ENCODE peak calls at places on chromosomes 16 and 17, in four cellular contexts. H is IMR-90, Z is mesendoderm, O is H9. X is an unnamed sample.

GRCh38 chr17:67438669-67439068 is 61.6 kb downstream of the PITPNC1 start:
- DNase-seq in Z (peak; percentile 22), O (no peak), H (no peak), X (no peak)

GRCh38 chr16:86554917-86555762 is at the start of gene MTHFSD:
- DNase-seq in Z (peak; percentile 95), H (peak; percentile 91), O (peak; percentile 92), X (peak; percentile 99)

GRCh38 chr17:9522074-9522473 is 53.5 kb downstream of the STX8 start:
- DNase-seq in O (no peak), H (peak; percentile 62), Z (peak; percentile 60), X (no peak)

GRCh38 chr17:74152591-74153455 is 50.7 kb upstream of the RPL38 start:
- DNase-seq in H (no peak), O (peak; percentile 26), Z (peak; percentile 46), X (no peak)

GRCh38 chr17:52244689-52245088 is 86.2 kb upstream of the CA10 start:
- DNase-seq in H (no peak), Z (no peak), O (no peak), X (no peak)

GRCh38 chr17:44759096-44759915 is 518 bp downstream of the ADAM11 start:
- DNase-seq in Z (no peak), H (no peak), O (peak; percentile 48), X (no peak)

GRCh38 chr17:78893684-78894083 is 9.3 kb downstream of the CEP295NL start:
- DNase-seq in O (no peak), Z (no peak), H (no peak), X (no peak)

GRCh38 chr16:87086156-87086555 is 231.0 kb downstream of the C16orf95 start:
- DNase-seq in Z (no peak), O (no peak), H (peak; percentile 67), X (no peak)

GRCh38 chr16:83344014-83344413 is 463.8 kb upstream of the HSBP1 start:
- DNase-seq in O (no peak), H (peak; percentile 89), Z (no peak), X (no peak)

GRCh38 chr17:6241996-6242395 is 171.8 kb downstream of the WSCD1 start:
- DNase-seq in H (no peak), O (peak; percentile 29), Z (no peak), X (no peak)

GRCh38 chr16:14007460-14007859 is 63.7 kb upstream of the MRTFB start:
- DNase-seq in Z (no peak), H (peak; percentile 92), O (no peak), X (no peak)

GRCh38 chr16:82882982-82883863 is 256.5 kb downstream of the CDH13 start:
- DNase-seq in O (no peak), H (no peak), Z (peak; percentile 64), X (no peak)

GRCh38 chr16:54720259-54720658 is 210.4 kb upstream of the IRX5 start:
- DNase-seq in Z (no peak), H (no peak), O (no peak), X (no peak)

GRCh38 chr17:61574542-61575351 is 16.3 kb downstream of the NACA2 start:
- DNase-seq in H (peak; percentile 65), Z (peak; percentile 49), O (peak; percentile 53), X (no peak)

GRCh38 chr17:65078441-65079160 is 22.1 kb upstream of the GNA13 start:
- DNase-seq in H (peak; percentile 78), Z (no peak), O (no peak), X (no peak)

GRCh38 chr17:32863559-32863958 is 13.4 kb downstream of the MYO1D start:
- DNase-seq in H (no peak), Z (no peak), O (no peak), X (no peak)

GRCh38 chr17:70767102-70767701 is 597.9 kb downstream of the KCNJ2 start:
- DNase-seq in O (no peak), H (peak; percentile 59), Z (peak; percentile 31), X (no peak)

GRCh38 chr17:39601010-39601597 is 6.6 kb downstream of the NEUROD2 start:
- DNase-seq in Z (peak; percentile 65), H (no peak), O (peak; percentile 88), X (no peak)

GRCh38 chr17:49016775-49017463 is 19.7 kb downstream of the IGF2BP1 start:
- DNase-seq in O (peak; percentile 29), H (peak; percentile 80), Z (no peak), X (peak; percentile 46)

GRCh38 chr17:16085066-16085699 is 85.6 kb downstream of the TTC19 start:
- DNase-seq in O (no peak), H (peak; percentile 89), Z (no peak), X (no peak)

GRCh38 chr17:3750926-3751325 is 27.2 kb downstream of the HASPIN start:
- DNase-seq in O (no peak), Z (no peak), H (no peak), X (no peak)

GRCh38 chr16:85733839-85734170 is 17.1 kb downstream of the C16orf74 start:
- DNase-seq in Z (peak; percentile 95), H (no peak), O (peak; percentile 91), X (peak; percentile 91)

GRCh38 chr16:56912746-56913703 is 18.9 kb upstream of the HERPUD1 start:
- DNase-seq in Z (no peak), H (peak; percentile 83), O (no peak), X (no peak)

GRCh38 chr17:80881321-80881720 is 110.3 kb upstream of the CHMP6 start:
- DNase-seq in O (no peak), Z (no peak), H (no peak), X (no peak)

GRCh38 chr17:82414548-82415281 is 3.4 kb upstream of the HEXD start:
- DNase-seq in Z (peak; percentile 86), O (peak; percentile 95), H (peak; percentile 50), X (peak; percentile 94)

GRCh38 chr17:13600475-13601316 is 1.0 kb downstream of the HS3ST3A1 start:
- DNase-seq in Z (peak; percentile 49), H (peak; percentile 25), O (peak; percentile 57), X (no peak)

GRCh38 chr16:87190288-87191240 is 126.6 kb downstream of the C16orf95 start:
- DNase-seq in O (no peak), H (no peak), Z (no peak), X (no peak)

GRCh38 chr17:57243171-57243622 is 13.1 kb upstream of the MSI2 start:
- DNase-seq in H (peak; percentile 60), Z (peak; percentile 71), O (peak; percentile 87), X (peak; percentile 92)

GRCh38 chr16:66503030-66503429 is 46.9 kb downstream of the TK2 start:
- DNase-seq in Z (no peak), O (no peak), H (no peak), X (no peak)

GRCh38 chr17:43673516-43674323 is 12.0 kb upstream of the MEOX1 start:
- DNase-seq in Z (peak; percentile 67), H (peak; percentile 60), O (peak; percentile 84), X (no peak)

GRCh38 chr16:4660454-4661007 is 32.8 kb upstream of the NUDT16L1 start:
- DNase-seq in Z (no peak), O (no peak), H (peak; percentile 60), X (no peak)

GRCh38 chr16:4659363-4660353 is 33.7 kb upstream of the NUDT16L1 start:
- DNase-seq in Z (no peak), H (no peak), O (no peak), X (no peak)

GRCh38 chr16:4663756-4664465 is 29.5 kb upstream of the NUDT16L1 start:
- DNase-seq in O (no peak), H (no peak), Z (no peak), X (no peak)

GRCh38 chr16:4664538-4665418 is 28.6 kb upstream of the NUDT16L1 start:
- DNase-seq in O (peak; percentile 49), H (no peak), Z (peak; percentile 17), X (no peak)

GRCh38 chr16:4661661-4662060 is 31.7 kb upstream of the NUDT16L1 start:
- DNase-seq in Z (no peak), H (no peak), O (no peak), X (no peak)
- H2BK5ac ChIP-seq in Z (no peak overlapping the region), H (no peak overlapping the region), O (no peak overlapping the region), X (peak overlapping the region; percentile 75)

GRCh38 chr17:27882162-27882840 is 10.9 kb downstream of the LYRM9 start:
- DNase-seq in H (no peak), O (no peak), Z (no peak), X (no peak)

GRCh38 chr17:27878776-27879562 is 14.2 kb downstream of the LYRM9 start:
- DNase-seq in O (no peak), Z (no peak), H (no peak), X (no peak)

DNA sequence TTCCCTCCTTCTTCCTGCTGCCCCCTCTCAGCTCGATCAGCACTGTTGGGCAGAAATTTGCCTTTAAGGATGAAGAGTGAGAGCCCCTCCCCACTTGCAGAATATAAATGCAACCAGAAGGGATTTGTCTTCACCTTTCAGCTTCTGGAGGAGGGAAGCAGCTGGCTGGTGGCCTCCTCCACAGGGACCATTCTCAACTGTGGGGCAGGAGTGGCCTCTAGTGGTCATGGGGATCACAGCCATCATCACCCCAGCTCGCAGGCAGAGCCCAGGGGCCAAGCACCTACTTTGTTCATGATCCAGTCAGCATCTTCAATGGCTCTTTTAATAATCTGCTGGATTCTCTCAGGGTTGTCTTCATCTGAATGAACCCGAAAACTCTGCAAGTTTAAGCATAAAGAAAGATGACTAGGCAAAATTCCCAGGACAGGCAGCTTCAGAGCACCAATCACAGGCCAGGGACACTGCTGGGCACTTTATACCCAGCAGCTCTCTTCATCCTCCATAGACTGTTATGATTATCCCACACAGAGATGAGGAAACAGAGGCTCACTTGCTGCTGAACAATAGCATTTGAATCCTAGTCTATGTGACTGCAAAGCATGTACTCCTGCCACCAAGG is 13.1 kb downstream of the LYRM9 start:
- DNase-seq in Z (peak; percentile 72), H (peak; percentile 54), O (peak; percentile 86), X (peak; percentile 43)
- H2BK5ac ChIP-seq in Z (no peak overlapping the region), H (no peak overlapping the region), O (no peak overlapping the region), X (no peak overlapping the region)

GRCh38 chr17:2004435-2004952 is 20.6 kb downstream of the RTN4RL1 start:
- DNase-seq in Z (no peak), H (no peak), O (no peak), X (no peak)
- H2BK5ac ChIP-seq in Z (no peak overlapping the region), H (no peak overlapping the region), O (no peak overlapping the region), X (no peak overlapping the region)

GRCh38 chr16:31109622-31110021 is 1.4 kb downstream of the BCKDK start:
- DNase-seq in H (no peak), Z (no peak), O (no peak), X (no peak)

GRCh38 chr16:31107465-31107867 is 720 bp upstream of the BCKDK start:
- DNase-seq in Z (no peak), H (no peak), O (no peak), X (no peak)

GRCh38 chr16:31108794-31109558 is 790 bp downstream of the BCKDK start:
- DNase-seq in H (no peak), Z (no peak), O (no peak), X (no peak)

GRCh38 chr16:31106509-31107464 is 1.4 kb upstream of the BCKDK start:
- DNase-seq in O (no peak), H (no peak), Z (no peak), X (no peak)

DNA sequence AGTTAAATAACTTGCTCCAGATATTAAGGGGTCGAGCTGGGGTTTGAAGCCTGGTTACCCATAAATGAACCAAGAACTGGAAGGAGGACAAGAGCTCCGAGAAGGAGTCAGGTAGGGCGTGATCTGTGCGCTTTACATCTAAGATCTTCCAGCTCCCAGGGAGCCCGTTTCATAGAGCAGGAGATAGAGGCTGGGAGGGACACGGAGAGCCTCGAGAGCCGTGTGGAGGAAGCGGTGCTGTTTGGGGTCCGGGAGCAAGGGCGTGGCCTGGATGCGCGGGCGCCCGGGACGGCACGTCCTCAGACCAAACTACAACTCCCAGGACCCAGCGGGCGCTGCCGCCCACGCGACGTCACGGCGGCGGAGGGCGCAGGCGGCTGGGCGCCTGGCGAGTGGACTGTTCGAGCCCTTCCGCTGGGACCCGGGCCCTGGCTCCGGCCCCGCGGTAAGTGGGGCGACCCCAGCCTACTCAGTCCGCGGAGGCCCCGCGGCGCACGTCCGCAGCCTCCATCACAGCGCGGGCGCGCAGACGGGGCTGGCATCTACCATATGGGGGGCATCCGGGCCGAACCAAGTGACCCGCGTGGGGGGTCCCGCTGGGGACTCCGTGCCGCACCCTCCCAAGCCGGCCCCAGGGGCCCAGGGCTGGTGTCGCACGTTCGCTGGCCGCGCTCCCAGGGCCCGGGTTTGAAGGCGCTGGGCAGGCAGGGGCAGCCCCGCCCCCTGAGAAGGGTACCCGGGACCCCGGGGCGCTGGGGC is at the start of gene BCKDK:
- DNase-seq in H (peak; percentile 60), O (peak; percentile 80), Z (peak; percentile 65), X (no peak)
- H2BK5ac ChIP-seq in H (peak within 1 kb of the TSS; percentile 79), O (no peak within 1 kb of the TSS), Z (no peak within 1 kb of the TSS), X (no peak within 1 kb of the TSS)